ENCODE peak calls at places on chromosomes 2 and 18, in nine cellular contexts. N is psoas muscle; E is CD8-positive, alpha-beta T cell; K is upper lobe of right lung; P is OCI-LY7; W is sigmoid colon; Q is IMR-90; J is spleen; V is neural progenitor cell. L is an unnamed sample.

GRCh38 chr18:79570266-79571201 is 109.1 kb upstream of the CTDP1 start:
- DNase-seq in K (no peak), P (no peak), J (peak), Q (peak), W (peak), V (no peak), E (no peak), N (no peak), L (peak)

GRCh38 chr2:99507964-99508818 is 18.4 kb upstream of the REV1 start:
- DNase-seq in P (no peak), J (no peak), Q (no peak), V (no peak), N (no peak), K (no peak), E (no peak), W (no peak), L (no peak)

GRCh38 chr18:22933958-22934423 is 863 bp downstream of the RBBP8 start:
- DNase-seq in Q (peak), K (no peak), W (no peak), E (no peak), N (no peak), V (no peak), P (no peak), J (no peak), L (no peak)

GRCh38 chr2:240857039-240858008 is 11.3 kb upstream of the AGXT start:
- DNase-seq in W (no peak), E (no peak), J (no peak), V (no peak), K (no peak), N (no peak), Q (no peak), P (no peak), L (no peak)

GRCh38 chr2:142944264-142944663 is 66.8 kb downstream of the KYNU start:
- DNase-seq in J (no peak), V (no peak), Q (peak), E (no peak), N (no peak), P (no peak), K (no peak), W (no peak), L (no peak)

GRCh38 chr2:210673117-210673516 is 116.7 kb downstream of the CPS1 start:
- DNase-seq in P (no peak), E (no peak), K (no peak), J (no peak), N (no peak), W (no peak), V (no peak), Q (no peak), L (no peak)

GRCh38 chr2:46647041-46647440 is 167.7 kb downstream of the TMEM247 start:
- DNase-seq in E (no peak), Q (no peak), W (no peak), J (no peak), K (no peak), V (no peak), P (no peak), N (no peak), L (no peak)

GRCh38 chr18:54453996-54454395 is 96.3 kb downstream of the C18orf54 start:
- DNase-seq in W (no peak), V (no peak), K (no peak), N (no peak), Q (no peak), P (no peak), J (no peak), E (no peak), L (no peak)

GRCh38 chr2:167411367-167411766 is 523.1 kb downstream of the XIRP2 start:
- DNase-seq in K (no peak), P (no peak), V (no peak), J (no peak), Q (no peak), W (no peak), E (no peak), N (no peak), L (no peak)
- TF ChIP-seq CTCF in K (no peak), P (no peak), V (no peak), J (no peak), Q (peak), W (no peak), E (no peak), N (peak), L (no peak)

GRCh38 chr2:12720752-12721151 is 4.0 kb downstream of the TRIB2 start:
- DNase-seq in E (no peak), J (no peak), K (no peak), N (no peak), V (no peak), P (no peak), Q (no peak), W (no peak), L (no peak)
- H3K4me3 ChIP-seq in E (peak), J (peak), K (peak), N (peak), V (peak), P (peak), Q (peak), W (no peak), L (peak)

GRCh38 chr18:58937913-58938312 is 73.2 kb downstream of the ZNF532 start:
- DNase-seq in Q (peak), P (no peak), E (no peak), J (no peak), N (no peak), K (no peak), W (no peak), V (no peak), L (no peak)

GRCh38 chr18:58941426-58942099 is 76.9 kb downstream of the ZNF532 start:
- DNase-seq in P (no peak), V (no peak), W (no peak), J (no peak), K (no peak), E (no peak), Q (no peak), N (no peak), L (no peak)

GRCh38 chr18:58934356-58934755 is 69.7 kb downstream of the ZNF532 start:
- DNase-seq in P (no peak), E (no peak), N (no peak), J (no peak), K (no peak), W (no peak), V (no peak), Q (no peak), L (no peak)

GRCh38 chr18:58934933-58935577 is 70.4 kb downstream of the ZNF532 start:
- DNase-seq in N (no peak), V (no peak), K (no peak), W (no peak), Q (no peak), J (no peak), P (no peak), E (no peak), L (no peak)

DNA sequence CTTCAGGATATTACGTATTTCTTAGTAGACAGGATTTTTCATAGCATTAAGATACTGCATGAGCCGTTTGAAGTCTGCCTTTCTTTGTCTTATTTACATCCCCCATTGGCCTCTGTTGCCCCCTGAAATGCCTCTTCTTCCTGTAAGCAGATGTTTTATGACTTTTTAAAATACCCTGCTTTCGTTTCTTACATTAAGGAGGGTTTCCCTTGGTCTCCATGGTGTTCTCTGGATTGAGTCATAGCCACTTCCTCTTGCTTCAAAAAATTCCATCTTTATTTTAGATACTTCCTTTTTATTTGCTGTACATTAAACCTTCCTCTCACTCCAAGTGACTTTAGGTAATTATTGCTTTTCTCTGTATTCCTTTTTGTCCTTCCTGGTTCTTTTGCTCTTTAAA is 72.5 kb downstream of the ZNF532 start:
- DNase-seq in P (no peak), W (no peak), K (no peak), V (no peak), J (no peak), N (no peak), E (no peak), Q (peak), L (no peak)
- H3K27ac ChIP-seq in P (no peak), W (peak), K (no peak), V (no peak), J (peak), N (peak), E (no peak), Q (no peak), L (no peak)

GRCh38 chr18:74819433-74820059 is 221.9 kb downstream of the ZNF407 start:
- DNase-seq in N (no peak), Q (no peak), V (peak), E (no peak), P (peak), J (no peak), W (no peak), K (no peak), L (no peak)
- TF ChIP-seq CTCF in N (peak), Q (peak), V (peak), E (no peak), P (peak), J (no peak), W (no peak), K (peak), L (no peak)

DNA sequence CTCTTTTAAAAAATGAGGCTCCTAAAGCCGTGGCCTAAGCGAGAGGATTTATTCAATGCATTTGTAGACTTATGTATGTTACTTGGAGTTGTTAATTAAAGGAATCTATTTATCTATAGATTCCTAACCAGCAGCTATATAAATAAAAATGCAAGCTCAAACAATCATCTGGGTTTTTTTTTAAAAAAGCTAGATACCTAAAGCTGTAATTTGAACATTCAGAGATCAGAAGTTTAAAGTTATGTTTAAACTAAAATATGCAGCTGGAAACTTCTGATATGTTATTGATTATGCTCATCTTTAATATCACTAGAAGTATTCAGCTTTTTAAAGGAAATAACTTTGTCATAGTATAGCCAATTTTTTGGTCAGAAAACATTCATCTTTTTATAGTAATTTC is 1.0 kb downstream of the MEIS1 start:
- DNase-seq in W (no peak), N (no peak), K (no peak), E (no peak), J (no peak), V (no peak), P (no peak), Q (no peak), L (no peak)
- H3K4me3 ChIP-seq in W (peak), N (peak), K (peak), E (no peak), J (peak), V (peak), P (peak), Q (peak), L (peak)

GRCh38 chr2:28292491-28292890 is 100.2 kb upstream of the FOSL2 start:
- DNase-seq in V (no peak), W (no peak), Q (peak), P (no peak), N (no peak), E (no peak), J (no peak), K (no peak), L (no peak)

GRCh38 chr2:28291811-28292455 is 100.7 kb upstream of the FOSL2 start:
- DNase-seq in P (no peak), E (no peak), Q (peak), W (no peak), N (no peak), J (no peak), V (no peak), K (no peak), L (no peak)

GRCh38 chr2:28294451-28294850 is 98.2 kb upstream of the FOSL2 start:
- DNase-seq in V (no peak), W (no peak), N (no peak), Q (no peak), K (no peak), J (no peak), P (no peak), E (no peak), L (no peak)

GRCh38 chr2:28296243-28296642 is 96.4 kb upstream of the FOSL2 start:
- DNase-seq in N (no peak), E (no peak), J (no peak), V (no peak), Q (peak), P (no peak), K (no peak), W (no peak), L (no peak)

GRCh38 chr2:28293416-28293815 is 99.2 kb upstream of the FOSL2 start:
- DNase-seq in Q (no peak), E (no peak), V (peak), P (no peak), W (no peak), K (no peak), N (no peak), J (no peak), L (no peak)
- H3K27ac ChIP-seq in Q (no peak), E (no peak), V (no peak), P (no peak), W (no peak), K (no peak), N (no peak), J (no peak), L (no peak)

GRCh38 chr2:59761966-59762365 is 791.5 kb downstream of the BCL11A start:
- DNase-seq in E (no peak), N (no peak), P (no peak), V (no peak), W (no peak), Q (no peak), J (no peak), K (no peak), L (no peak)
- TF ChIP-seq CTCF in E (no peak), N (no peak), P (peak), V (no peak), W (no peak), Q (no peak), J (no peak), K (no peak), L (no peak)

GRCh38 chr2:224442092-224442999 is 40.4 kb upstream of the FAM124B start:
- DNase-seq in P (no peak), W (no peak), J (peak), N (peak), K (peak), E (no peak), V (no peak), Q (no peak), L (no peak)
- H3K4me3 ChIP-seq in P (no peak), W (no peak), J (peak), N (peak), K (peak), E (no peak), V (no peak), Q (peak), L (peak)

GRCh38 chr2:159476329-159476728 is 140.0 kb downstream of the BAZ2B start:
- DNase-seq in J (no peak), E (no peak), Q (peak), P (no peak), V (no peak), K (no peak), W (no peak), N (no peak), L (no peak)
- H3K27ac ChIP-seq in J (no peak), E (no peak), Q (no peak), P (no peak), V (no peak), K (no peak), W (no peak), N (no peak), L (no peak)

GRCh38 chr2:100650151-100650550 is 87.4 kb downstream of the PDCL3 start:
- DNase-seq in K (no peak), N (no peak), W (no peak), P (no peak), E (no peak), J (no peak), Q (no peak), V (no peak), L (no peak)
- TF ChIP-seq CTCF in K (no peak), N (no peak), W (no peak), P (no peak), E (no peak), J (no peak), Q (no peak), V (no peak), L (no peak)

L was measured in coronary artery.